ENCODE peak calls at places on chromosomes 13 and 19, in four cellular contexts. One of them, this sample, is unnamed. For H3K36me3 and H3K27me3, the result is how much of the 10 kb centered on the place peaks cover.

GRCh38 chr13:67192751-67193150 is 37.4 kb downstream of the PCDH9 start:
- DNase-seq in upper lobe of right lung: no peak
- DNase-seq in body of pancreas: no peak
- DNase-seq in breast epithelium: no peak
- DNase-seq in this sample: no peak

GRCh38 chr19:2278504-2279158 is 3.3 kb downstream of the PEAK3 start:
- DNase-seq in body of pancreas: no peak
- DNase-seq in breast epithelium: no peak
- DNase-seq in upper lobe of right lung: no peak
- DNase-seq in this sample: peak

GRCh38 chr13:99419591-99420243 is 81.6 kb upstream of the TM9SF2 start:
- DNase-seq in body of pancreas: no peak
- DNase-seq in upper lobe of right lung: peak
- DNase-seq in breast epithelium: no peak
- DNase-seq in this sample: no peak

GRCh38 chr19:38059897-38060296 is 152.9 kb downstream of the SIPA1L3 start:
- DNase-seq in breast epithelium: no peak
- DNase-seq in body of pancreas: no peak
- DNase-seq in upper lobe of right lung: no peak
- DNase-seq in this sample: no peak

GRCh38 chr13:20714161-20714560 is 10.7 kb downstream of the IL17D start:
- DNase-seq in upper lobe of right lung: no peak
- DNase-seq in body of pancreas: no peak
- DNase-seq in breast epithelium: no peak
- DNase-seq in this sample: no peak

GRCh38 chr19:18895038-18895827 is 725 bp downstream of the CERS1 start:
- DNase-seq in body of pancreas: no peak
- DNase-seq in breast epithelium: no peak
- DNase-seq in upper lobe of right lung: no peak
- DNase-seq in this sample: no peak

GRCh38 chr13:20988909-20989735 is 72.3 kb downstream of the LATS2 start:
- DNase-seq in breast epithelium: no peak
- DNase-seq in upper lobe of right lung: no peak
- DNase-seq in body of pancreas: no peak
- DNase-seq in this sample: no peak

GRCh38 chr13:37769078-37769477 is 100.5 kb downstream of the TRPC4 start:
- DNase-seq in breast epithelium: no peak
- DNase-seq in body of pancreas: no peak
- DNase-seq in upper lobe of right lung: no peak
- DNase-seq in this sample: no peak

GRCh38 chr13:80100636-80101035 is 240.3 kb downstream of the SPRY2 start:
- DNase-seq in body of pancreas: no peak
- DNase-seq in upper lobe of right lung: no peak
- DNase-seq in breast epithelium: no peak
- DNase-seq in this sample: no peak

GRCh38 chr13:94544922-94545321 is 51.0 kb downstream of the TGDS start:
- DNase-seq in breast epithelium: no peak
- DNase-seq in upper lobe of right lung: no peak
- DNase-seq in body of pancreas: no peak
- DNase-seq in this sample: no peak

GRCh38 chr13:91399189-91400093 is 1.0 kb downstream of the GPC5 start:
- DNase-seq in body of pancreas: no peak
- DNase-seq in upper lobe of right lung: no peak
- DNase-seq in breast epithelium: no peak
- DNase-seq in this sample: no peak

GRCh38 chr19:47227347-47228167 is 3.4 kb downstream of the BBC3 start:
- DNase-seq in breast epithelium: peak
- DNase-seq in body of pancreas: peak
- DNase-seq in upper lobe of right lung: peak
- DNase-seq in this sample: peak

GRCh38 chr19:34350161-34350561 is 14.8 kb upstream of the GPI start:
- DNase-seq in body of pancreas: no peak
- DNase-seq in breast epithelium: no peak
- DNase-seq in upper lobe of right lung: no peak
- DNase-seq in this sample: peak

GRCh38 chr19:14561249-14561648 is 10.6 kb downstream of the NDUFB7 start:
- DNase-seq in body of pancreas: no peak
- DNase-seq in upper lobe of right lung: no peak
- DNase-seq in breast epithelium: no peak
- DNase-seq in this sample: no peak

GRCh38 chr13:26168276-26168814 is 53.8 kb downstream of the RNF6 start:
- DNase-seq in body of pancreas: no peak
- DNase-seq in upper lobe of right lung: no peak
- DNase-seq in breast epithelium: no peak
- DNase-seq in this sample: no peak

GRCh38 chr19:48135411-48135810 is 24.8 kb upstream of the PLA2G4C start:
- DNase-seq in upper lobe of right lung: no peak
- DNase-seq in breast epithelium: no peak
- DNase-seq in body of pancreas: peak
- DNase-seq in this sample: no peak

GRCh38 chr13:113538689-113539058 is 45.9 kb upstream of the TFDP1 start:
- DNase-seq in body of pancreas: peak
- DNase-seq in upper lobe of right lung: peak
- DNase-seq in breast epithelium: no peak
- DNase-seq in this sample: no peak

GRCh38 chr13:33519561-33520479 is 234.3 kb upstream of the STARD13 start:
- DNase-seq in body of pancreas: no peak
- DNase-seq in upper lobe of right lung: no peak
- DNase-seq in breast epithelium: peak
- DNase-seq in this sample: no peak

GRCh38 chr13:70950664-70951063 is 842.4 kb upstream of the KLHL1 start:
- DNase-seq in upper lobe of right lung: no peak
- DNase-seq in breast epithelium: no peak
- DNase-seq in body of pancreas: no peak
- DNase-seq in this sample: no peak

GRCh38 chr13:45474584-45475454 is 10.1 kb downstream of the COG3 start:
- DNase-seq in breast epithelium: no peak
- DNase-seq in body of pancreas: no peak
- DNase-seq in upper lobe of right lung: no peak
- DNase-seq in this sample: no peak

GRCh38 chr13:23506071-23506820 is 64.0 kb upstream of the TNFRSF19 start:
- DNase-seq in breast epithelium: no peak
- DNase-seq in body of pancreas: no peak
- DNase-seq in upper lobe of right lung: no peak
- DNase-seq in this sample: no peak

GRCh38 chr19:46764817-46765291 is 18.6 kb upstream of the STRN4 start:
- DNase-seq in body of pancreas: peak
- DNase-seq in upper lobe of right lung: no peak
- DNase-seq in breast epithelium: peak
- DNase-seq in this sample: no peak

GRCh38 chr13:106696719-106697118 is 128.8 kb upstream of the ARGLU1 start:
- DNase-seq in breast epithelium: no peak
- DNase-seq in upper lobe of right lung: no peak
- DNase-seq in body of pancreas: no peak
- DNase-seq in this sample: no peak

GRCh38 chr19:34734601-34735103 is 609 bp downstream of the ZNF181 start:
- DNase-seq in breast epithelium: no peak
- DNase-seq in upper lobe of right lung: no peak
- DNase-seq in body of pancreas: peak
- DNase-seq in this sample: no peak

GRCh38 chr13:40120288-40120687 is 464.8 kb downstream of the COG6 start:
- DNase-seq in breast epithelium: no peak
- DNase-seq in upper lobe of right lung: no peak
- DNase-seq in body of pancreas: no peak
- DNase-seq in this sample: no peak

DNA sequence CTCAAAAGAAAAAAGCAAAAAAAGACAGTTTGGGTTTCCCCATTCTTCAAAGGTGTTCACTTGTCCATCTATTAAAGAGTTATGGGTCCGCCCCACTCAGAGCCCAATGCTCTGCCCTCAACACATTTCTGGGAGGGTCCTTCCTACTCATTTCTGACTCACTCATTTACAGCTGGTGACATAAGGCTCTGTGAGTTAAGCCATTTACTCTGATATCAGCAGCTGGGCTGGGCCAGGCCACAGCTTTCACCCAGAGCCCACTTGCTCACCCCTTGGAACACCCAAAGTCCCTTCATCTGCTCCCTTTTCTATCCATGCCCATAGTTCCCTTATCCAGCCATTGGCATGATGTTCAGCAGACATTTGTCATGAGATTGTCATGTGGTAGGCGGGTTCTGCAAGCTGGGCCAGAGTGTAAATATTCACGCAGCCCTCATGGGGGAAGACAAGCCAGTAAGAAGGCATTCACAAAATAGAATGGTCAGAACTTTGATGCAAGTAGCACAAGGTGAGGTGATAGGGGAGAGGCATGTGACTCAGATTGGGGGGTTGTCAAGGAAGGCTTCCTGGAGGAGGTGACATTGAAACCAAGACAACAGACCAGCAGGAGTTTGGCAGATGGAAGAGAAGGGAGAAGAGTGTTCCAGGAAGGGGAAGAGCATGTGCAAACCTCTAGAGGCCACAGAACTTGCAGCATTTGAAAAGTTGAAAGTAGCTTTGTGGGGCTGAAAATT is 5.9 kb downstream of the MAST1 start:
- DNase-seq in upper lobe of right lung: no peak
- DNase-seq in breast epithelium: no peak
- DNase-seq in body of pancreas: no peak
- DNase-seq in this sample: no peak
- H3K36me3 ChIP-seq in upper lobe of right lung: under half
- H3K36me3 ChIP-seq in breast epithelium: under half
- H3K36me3 ChIP-seq in body of pancreas: under half
- H3K36me3 ChIP-seq in this sample: under half

GRCh38 chr13:103039183-103039582 is 27.0 kb downstream of the SLC10A2 start:
- DNase-seq in upper lobe of right lung: no peak
- DNase-seq in breast epithelium: no peak
- DNase-seq in body of pancreas: no peak
- DNase-seq in this sample: no peak

GRCh38 chr13:103040006-103040405 is 26.2 kb downstream of the SLC10A2 start:
- DNase-seq in body of pancreas: no peak
- DNase-seq in breast epithelium: no peak
- DNase-seq in upper lobe of right lung: no peak
- DNase-seq in this sample: no peak

GRCh38 chr13:103031332-103031873 is 34.8 kb downstream of the SLC10A2 start:
- DNase-seq in upper lobe of right lung: no peak
- DNase-seq in body of pancreas: no peak
- DNase-seq in breast epithelium: no peak
- DNase-seq in this sample: no peak

GRCh38 chr13:103033999-103034398 is 32.2 kb downstream of the SLC10A2 start:
- DNase-seq in upper lobe of right lung: no peak
- DNase-seq in body of pancreas: no peak
- DNase-seq in breast epithelium: no peak
- DNase-seq in this sample: no peak

GRCh38 chr13:103036268-103036667 is 29.9 kb downstream of the SLC10A2 start:
- DNase-seq in breast epithelium: no peak
- DNase-seq in upper lobe of right lung: no peak
- DNase-seq in body of pancreas: no peak
- DNase-seq in this sample: no peak
- H3K27me3 ChIP-seq in breast epithelium: under half
- H3K27me3 ChIP-seq in upper lobe of right lung: under half
- H3K27me3 ChIP-seq in body of pancreas: under half
- H3K27me3 ChIP-seq in this sample: under half

GRCh38 chr19:3404324-3405260 is 38.2 kb downstream of the NFIC start:
- DNase-seq in body of pancreas: peak
- DNase-seq in upper lobe of right lung: peak
- DNase-seq in breast epithelium: peak
- DNase-seq in this sample: no peak
- H3K4me3 ChIP-seq in body of pancreas: no peak
- H3K4me3 ChIP-seq in upper lobe of right lung: peak
- H3K4me3 ChIP-seq in breast epithelium: peak
- H3K4me3 ChIP-seq in this sample: no peak

GRCh38 chr19:17183271-17183757 is 31.8 kb upstream of the USE1 start:
- DNase-seq in upper lobe of right lung: no peak
- DNase-seq in body of pancreas: no peak
- DNase-seq in breast epithelium: no peak
- DNase-seq in this sample: no peak
- H3K36me3 ChIP-seq in upper lobe of right lung: half or more
- H3K36me3 ChIP-seq in body of pancreas: under half
- H3K36me3 ChIP-seq in breast epithelium: under half
- H3K36me3 ChIP-seq in this sample: under half

DNA sequence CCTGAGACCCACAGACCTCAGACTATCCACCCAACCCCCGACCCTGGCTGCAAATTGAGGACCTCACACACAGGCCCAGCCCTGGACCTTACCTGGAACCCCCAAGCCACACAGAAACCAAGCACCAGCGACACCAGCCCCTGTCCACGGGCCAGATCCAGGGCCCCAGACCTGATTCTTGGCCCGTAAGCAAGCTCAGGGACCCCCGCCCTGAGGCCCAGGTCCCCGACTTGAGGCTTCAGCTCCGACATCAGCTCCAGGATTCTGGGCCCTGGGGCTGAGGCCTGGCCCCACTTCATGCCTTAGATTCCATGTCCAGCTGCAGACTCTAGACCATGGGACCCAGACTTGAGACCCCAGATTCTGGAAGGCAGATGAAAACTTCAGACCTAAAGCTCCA is 6.3 kb downstream of the TTYH1 start:
- DNase-seq in body of pancreas: no peak
- DNase-seq in breast epithelium: no peak
- DNase-seq in upper lobe of right lung: no peak
- DNase-seq in this sample: no peak
- H3K27me3 ChIP-seq in body of pancreas: under half
- H3K27me3 ChIP-seq in breast epithelium: under half
- H3K27me3 ChIP-seq in upper lobe of right lung: half or more
- H3K27me3 ChIP-seq in this sample: under half

GRCh38 chr13:59924256-59924655 is 239.5 kb downstream of the DIAPH3 start:
- DNase-seq in body of pancreas: no peak
- DNase-seq in upper lobe of right lung: no peak
- DNase-seq in breast epithelium: no peak
- DNase-seq in this sample: no peak
- H3K4me3 ChIP-seq in body of pancreas: no peak
- H3K4me3 ChIP-seq in upper lobe of right lung: no peak
- H3K4me3 ChIP-seq in breast epithelium: no peak
- H3K4me3 ChIP-seq in this sample: no peak

DNA sequence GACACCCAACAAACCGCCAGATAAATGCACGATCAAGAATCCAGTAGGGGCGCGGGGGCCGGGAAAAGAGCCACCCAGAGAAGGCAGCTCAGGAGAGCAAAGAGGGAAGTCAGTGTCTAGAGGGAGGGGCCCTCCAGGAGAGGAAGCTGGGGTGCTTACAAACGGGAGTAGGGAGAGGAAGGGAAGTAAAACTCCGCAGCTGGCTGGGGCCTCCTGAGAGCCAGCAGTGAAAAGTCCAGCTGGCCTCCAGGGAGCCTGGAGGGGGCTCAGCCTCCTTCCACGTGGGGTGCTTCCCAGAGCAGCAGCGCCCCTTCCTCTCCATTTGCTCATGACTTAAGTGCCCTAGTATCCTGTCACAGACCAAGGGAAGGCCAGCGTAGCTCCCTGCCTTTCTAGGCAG is 51.8 kb downstream of the TMED1 start:
- DNase-seq in body of pancreas: no peak
- DNase-seq in upper lobe of right lung: no peak
- DNase-seq in breast epithelium: no peak
- DNase-seq in this sample: no peak
- H3K36me3 ChIP-seq in body of pancreas: under half
- H3K36me3 ChIP-seq in upper lobe of right lung: half or more
- H3K36me3 ChIP-seq in breast epithelium: under half
- H3K36me3 ChIP-seq in this sample: half or more